ENCODE peak calls at places on chromosomes 11 and 22, in five cellular contexts. D is heart left ventricle, U is sigmoid colon, O is tibial artery, L is mammary epithelial cell. F is an unnamed sample. For H3K4me1 and H3K36me3, the result is how much of the 10 kb centered on the place peaks cover.

GRCh38 chr11:30879322-30880020 is 293.3 kb upstream of the MPPED2 start:
- DNase-seq in L (no peak), O (no peak), U (no peak), D (peak), F (peak)

GRCh38 chr22:44440224-44441160 is 57.5 kb downstream of the RTL6 start:
- DNase-seq in U (peak), O (peak), D (no peak), L (no peak), F (no peak)

GRCh38 chr22:29314537-29315285 is 786 bp downstream of the RASL10A start:
- DNase-seq in O (peak), U (no peak), D (no peak), L (peak), F (peak)

GRCh38 chr11:77196961-77197360 is 68.9 kb downstream of the MYO7A start:
- DNase-seq in L (no peak), O (no peak), U (peak), D (no peak), F (no peak)

GRCh38 chr11:122721201-122721963 is 65.9 kb downstream of the UBASH3B start:
- DNase-seq in O (no peak), U (peak), L (no peak), D (no peak), F (no peak)

GRCh38 chr11:74626604-74627003 is 34.2 kb downstream of the POLD3 start:
- DNase-seq in D (no peak), L (no peak), O (no peak), U (no peak), F (no peak)

GRCh38 chr11:120217941-120218694 is 7.3 kb downstream of the OAF start:
- DNase-seq in U (no peak), L (no peak), O (no peak), D (no peak), F (no peak)

GRCh38 chr11:69513663-69514062 is 32.2 kb downstream of the LINC01488 start:
- DNase-seq in O (no peak), U (peak), D (no peak), L (no peak), F (no peak)

GRCh38 chr11:27882066-27882697 is 181.9 kb upstream of the BDNF start:
- DNase-seq in U (no peak), O (no peak), L (no peak), D (no peak), F (no peak)

GRCh38 chr11:5639953-5640352 is 15.2 kb downstream of the TRIM34 start:
- DNase-seq in D (no peak), U (no peak), O (no peak), L (no peak), F (no peak)

GRCh38 chr11:73787051-73787642 is 527 bp upstream of the MRPL48 start:
- DNase-seq in U (no peak), O (no peak), D (no peak), L (no peak), F (no peak)

GRCh38 chr22:30453731-30454510 is 17.9 kb downstream of the SEC14L3 start:
- DNase-seq in D (no peak), O (no peak), U (no peak), L (no peak), F (no peak)

GRCh38 chr11:124804884-124805283 is 4.7 kb upstream of the MSANTD2 start:
- DNase-seq in L (no peak), D (no peak), U (no peak), O (no peak), F (no peak)

GRCh38 chr11:87460269-87460668 is 422.5 kb downstream of the TMEM135 start:
- DNase-seq in O (no peak), D (no peak), U (no peak), L (no peak), F (no peak)
- H3K4me1 ChIP-seq in O (under half), D (under half), U (under half), L (under half), F (under half)

DNA sequence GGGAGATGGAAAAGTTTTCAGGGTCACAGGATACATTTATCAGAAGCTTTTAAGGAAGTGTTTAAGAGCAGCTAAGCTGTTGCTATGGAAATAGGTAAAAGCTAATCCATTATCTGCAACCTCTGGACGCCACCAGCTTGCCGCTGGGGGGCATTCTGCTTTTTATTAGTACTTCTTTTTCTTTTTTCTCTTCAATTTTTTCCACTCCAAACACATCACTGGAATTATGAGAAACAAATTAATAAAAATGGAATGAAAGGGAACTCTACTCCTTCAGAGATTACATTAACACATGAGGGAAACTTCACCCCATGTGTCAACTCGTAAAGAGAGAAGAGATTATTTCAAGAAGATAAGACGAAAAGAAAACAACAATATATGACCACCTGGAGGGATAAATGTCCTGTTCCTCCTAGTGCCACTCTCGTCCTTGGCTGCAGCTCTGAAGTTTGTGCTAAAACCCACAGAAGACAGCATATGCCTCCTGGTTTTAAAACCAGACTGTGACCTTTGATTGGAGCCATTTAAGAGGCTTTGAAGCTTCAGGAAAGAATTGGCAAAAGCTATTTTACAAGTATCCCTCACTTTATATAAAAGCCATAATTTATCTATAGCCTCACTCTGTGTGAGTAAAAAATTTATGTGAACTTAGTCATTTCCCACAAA is 972.8 kb downstream of the OPCML start:
- DNase-seq in D (no peak), L (no peak), O (no peak), U (no peak), F (no peak)
- TF ChIP-seq CTCF in D (no peak), L (no peak), O (no peak), U (no peak), F (no peak)

GRCh38 chr11:2400069-2400760 is at the start of gene TSSC4:
- DNase-seq in U (peak), L (peak), D (peak), O (peak), F (peak)
- H3K36me3 ChIP-seq in U (under half), L (under half), D (under half), O (under half), F (under half)

GRCh38 chr11:72014761-72015320 is 16.1 kb downstream of the IL18BP start:
- DNase-seq in O (no peak), D (no peak), U (no peak), L (no peak), F (no peak)
- H3K4me1 ChIP-seq in O (under half), D (under half), U (half or more), L (under half), F (under half)

DNA sequence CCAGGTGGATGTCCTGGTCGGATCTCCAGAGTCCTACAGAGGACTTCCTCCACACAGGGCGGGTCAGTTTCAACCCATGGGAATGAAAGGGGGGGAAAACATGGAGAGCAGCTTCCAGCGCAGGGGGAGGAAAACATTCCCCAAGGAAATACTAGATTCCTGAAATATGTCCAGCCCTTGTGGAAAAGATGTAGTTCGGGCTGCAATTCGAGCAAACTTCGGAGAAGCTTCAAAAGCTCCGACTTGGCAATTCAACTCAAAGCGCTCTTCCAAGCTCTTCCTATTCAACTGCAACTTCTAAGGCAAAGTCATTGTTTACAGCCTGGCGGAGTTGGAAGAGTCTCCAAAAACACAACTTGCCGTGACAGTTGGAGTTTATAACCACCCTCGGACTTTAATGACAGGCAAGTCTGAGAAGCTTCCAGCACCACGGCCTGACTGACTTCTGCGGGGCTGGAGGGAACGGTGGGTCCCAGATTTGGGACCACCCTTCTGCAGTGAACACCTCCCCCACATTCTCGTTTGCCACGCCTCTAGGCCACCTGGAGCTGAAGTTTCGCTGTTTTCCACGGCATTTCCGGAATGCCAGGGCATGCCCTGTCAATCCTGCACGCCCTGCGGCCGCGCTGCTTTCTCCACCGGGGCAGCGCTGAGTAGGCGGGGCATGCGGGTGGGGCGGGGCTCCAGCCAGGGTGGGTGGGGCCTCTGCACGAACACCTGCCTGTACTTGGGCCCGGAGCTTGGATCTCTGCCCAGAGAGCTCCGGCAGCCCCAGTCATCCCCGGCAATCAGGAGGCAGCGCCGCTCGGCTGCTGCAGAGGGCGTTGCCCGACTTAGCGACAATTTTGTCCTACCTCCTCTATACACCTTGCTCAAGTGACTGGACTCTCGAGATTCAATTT is 49.0 kb upstream of the BIRC3 start:
- DNase-seq in O (peak), U (peak), L (peak), D (peak), F (peak)
- TF ChIP-seq CTCF in O (peak), U (no peak), L (peak), D (peak), F (peak)

DNA sequence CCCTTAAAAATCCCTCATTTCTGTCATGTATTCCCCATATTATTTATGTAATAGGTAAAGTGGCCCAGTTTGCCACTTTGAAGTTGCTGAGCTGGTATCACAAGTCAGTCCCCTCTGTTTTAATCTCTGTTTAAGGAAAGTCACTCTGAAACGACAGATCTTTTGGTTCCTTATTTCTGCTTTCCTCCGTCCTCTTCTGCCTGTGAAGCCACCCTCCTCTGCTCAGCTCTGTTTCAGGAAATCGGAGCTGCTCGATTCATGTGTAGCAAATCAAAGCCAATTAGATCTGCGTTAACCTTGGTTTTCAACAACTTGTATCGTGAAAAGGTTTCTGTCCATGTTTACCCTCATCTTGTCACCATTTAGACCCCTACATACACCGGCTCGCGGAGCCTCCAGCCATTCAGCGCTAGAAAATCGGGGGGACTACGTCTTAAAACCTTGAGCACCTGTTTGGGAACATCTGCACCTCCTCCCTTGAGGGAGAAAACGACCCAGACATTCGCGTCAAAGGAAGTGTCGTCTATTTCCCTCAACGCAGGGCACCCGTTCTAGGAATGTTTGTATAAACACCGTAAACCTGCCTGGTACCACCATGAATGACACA is 572 bp upstream of the SC5D start:
- DNase-seq in D (no peak), O (no peak), U (no peak), L (no peak), F (no peak)
- H3K36me3 ChIP-seq in D (under half), O (under half), U (under half), L (under half), F (under half)

GRCh38 chr22:48431536-48432315 is 1395.9 kb downstream of the BRD1 start:
- DNase-seq in O (peak), D (no peak), L (no peak), U (no peak), F (no peak)
- H3K4me1 ChIP-seq in O (under half), D (under half), L (under half), U (under half), F (under half)

GRCh38 chr22:35625763-35626162 is 8.6 kb upstream of the MB start:
- DNase-seq in U (no peak), O (no peak), L (no peak), D (no peak), F (no peak)
- TF ChIP-seq CTCF in U (no peak), O (no peak), L (no peak), D (no peak), F (no peak)

GRCh38 chr22:23925020-23925606 is 30.9 kb downstream of the MIF start:
- DNase-seq in O (no peak), U (no peak), D (no peak), L (no peak), F (no peak)

GRCh38 chr22:23922921-23923320 is 28.7 kb downstream of the MIF start:
- DNase-seq in U (no peak), D (no peak), O (no peak), L (no peak), F (no peak)

DNA sequence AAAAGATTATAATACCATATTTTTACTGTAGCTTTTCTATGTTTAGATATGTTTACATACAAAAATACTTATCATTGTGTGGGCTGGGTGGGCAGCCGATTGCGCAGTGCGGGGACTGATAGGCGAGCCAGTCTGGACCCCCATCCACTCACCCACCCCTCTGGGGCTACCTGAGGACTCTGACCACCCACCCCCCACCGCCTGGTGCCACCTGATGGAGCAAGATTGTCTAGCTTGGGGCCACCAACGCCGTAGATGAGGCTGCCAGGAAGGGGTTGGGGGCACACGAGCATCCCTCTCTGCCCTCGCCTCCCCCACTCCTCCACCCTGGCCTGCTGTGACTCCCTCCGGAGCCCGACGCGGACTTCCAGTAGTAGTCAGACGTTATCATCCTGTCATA is 32.4 kb downstream of the MIF start:
- DNase-seq in L (no peak), D (no peak), U (no peak), O (no peak), F (no peak)
- H3K36me3 ChIP-seq in L (under half), D (under half), U (under half), O (under half), F (under half)

F was measured in mucosa of descending colon.